ENCODE peak calls at places on chromosomes 5 and 9, in eight cellular contexts. Y is uterus, R is sigmoid colon, A is A549, G is body of pancreas, L is Peyer's patch, I is HepG2, B is tibial nerve. E is an unnamed sample.

GRCh38 chr9:125039544-125039943 is 98.7 kb upstream of the GOLGA1 start:
- DNase-seq in G (no peak), I (no peak), Y (no peak), L (no peak), A (no peak), R (no peak), B (no peak), E (no peak)

GRCh38 chr9:98416294-98416693 is 160.8 kb upstream of the TBC1D2 start:
- DNase-seq in A (no peak), G (no peak), I (no peak), R (no peak), B (no peak), Y (no peak), L (no peak), E (no peak)

GRCh38 chr5:147417133-147417813 is 92.6 kb downstream of the DPYSL3 start:
- DNase-seq in Y (peak), A (no peak), G (peak), B (peak), R (peak), L (peak), I (no peak), E (peak)

GRCh38 chr5:1357946-1358725 is 13.2 kb upstream of the CLPTM1L start:
- DNase-seq in L (no peak), G (no peak), B (no peak), Y (no peak), R (no peak), I (no peak), A (no peak), E (no peak)

GRCh38 chr9:130936285-130937117 is 2.5 kb downstream of the FIBCD1 start:
- DNase-seq in A (peak), G (no peak), Y (no peak), L (no peak), I (peak), B (no peak), R (no peak), E (peak)

GRCh38 chr5:150009671-150010387 is 9.3 kb downstream of the HMGXB3 start:
- DNase-seq in B (no peak), G (no peak), L (no peak), A (no peak), R (no peak), Y (no peak), I (no peak), E (no peak)

GRCh38 chr5:31273631-31274378 is 80.3 kb downstream of the CDH6 start:
- DNase-seq in A (no peak), L (no peak), I (no peak), R (no peak), Y (no peak), B (no peak), G (no peak), E (no peak)

GRCh38 chr5:158563774-158564390 is 535.8 kb downstream of the EBF1 start:
- DNase-seq in A (no peak), L (no peak), G (no peak), R (no peak), B (no peak), I (no peak), Y (no peak), E (no peak)

DNA sequence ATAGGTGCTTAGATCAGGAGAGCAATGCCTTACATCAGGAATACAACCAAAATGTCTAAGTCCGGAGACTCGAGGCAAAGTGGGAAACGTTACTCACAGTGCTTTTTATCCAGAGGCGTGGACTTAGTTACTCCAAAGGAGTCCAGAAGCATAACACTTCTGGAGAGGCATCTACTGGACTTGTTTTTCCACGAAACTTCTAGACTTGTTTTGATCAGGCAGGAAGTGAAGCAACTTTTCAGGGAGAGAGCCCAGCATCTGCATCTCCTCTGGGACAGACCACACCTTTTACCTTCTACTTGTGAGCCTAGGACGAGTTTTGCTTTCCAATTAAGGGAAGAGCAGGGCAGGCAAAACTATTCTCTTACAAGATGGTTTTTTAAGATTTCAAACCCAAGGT is 1.2 kb upstream of the TJP2 start:
- DNase-seq in I (no peak), G (no peak), R (no peak), B (no peak), L (no peak), Y (no peak), A (no peak), E (no peak)
- H3K27ac ChIP-seq in I (peak), G (no peak), R (peak), B (peak), L (no peak), Y (peak), A (no peak), E (no peak)

DNA sequence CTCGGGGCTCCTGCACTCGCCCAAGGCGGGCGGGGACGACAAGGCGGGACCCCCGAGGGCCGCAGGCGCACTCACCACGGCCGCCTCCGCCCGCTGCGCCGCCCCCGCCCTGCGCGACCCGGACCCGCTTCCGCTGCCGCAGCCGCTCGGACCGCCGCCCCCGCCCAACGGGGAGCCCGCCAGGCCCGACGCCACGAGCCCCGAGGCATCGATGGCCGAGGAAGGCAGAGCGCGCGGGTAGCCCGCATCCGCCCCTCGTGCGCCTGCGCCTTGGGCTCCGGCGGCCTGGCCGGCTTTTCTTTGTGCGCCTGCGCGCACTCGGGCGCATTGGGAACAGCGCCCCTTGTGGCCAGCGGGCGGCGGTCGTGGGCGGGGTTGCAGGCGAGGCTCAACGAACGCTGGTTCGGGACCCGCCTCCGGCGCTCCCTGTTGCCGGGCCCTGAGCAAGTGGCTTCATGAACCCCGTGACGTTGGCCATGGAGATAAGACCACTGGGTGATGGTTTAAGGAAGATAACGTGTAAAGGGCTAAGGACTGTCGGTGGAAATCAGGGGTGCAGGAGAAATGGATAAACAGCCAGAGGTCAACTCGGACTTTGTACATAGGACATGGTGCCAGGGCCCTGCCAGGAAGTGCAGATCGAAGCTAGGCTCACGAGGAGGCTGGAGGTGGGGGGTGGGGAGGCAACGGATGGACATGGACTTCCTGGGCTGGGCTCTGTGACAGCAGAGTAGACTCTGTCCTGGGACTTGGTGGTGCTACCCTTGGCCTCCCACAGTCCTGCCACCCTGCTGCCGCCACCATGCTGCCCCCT is at the start of the genes C8G and FBXW5:
- DNase-seq in L (peak), A (peak), Y (peak), G (peak), I (peak), B (peak), R (peak), E (peak)
- TF ChIP-seq POLR2A in L (no peak), A (peak), Y (peak), G (no peak), I (no peak), B (peak), R (no peak), E (peak)

GRCh38 chr9:73133042-73133651 is 18.5 kb upstream of the ANXA1 start:
- DNase-seq in R (no peak), I (no peak), A (no peak), B (no peak), G (no peak), L (no peak), Y (no peak), E (no peak)
- H3K27ac ChIP-seq in R (peak), I (no peak), A (peak), B (peak), G (peak), L (peak), Y (peak), E (peak)

DNA sequence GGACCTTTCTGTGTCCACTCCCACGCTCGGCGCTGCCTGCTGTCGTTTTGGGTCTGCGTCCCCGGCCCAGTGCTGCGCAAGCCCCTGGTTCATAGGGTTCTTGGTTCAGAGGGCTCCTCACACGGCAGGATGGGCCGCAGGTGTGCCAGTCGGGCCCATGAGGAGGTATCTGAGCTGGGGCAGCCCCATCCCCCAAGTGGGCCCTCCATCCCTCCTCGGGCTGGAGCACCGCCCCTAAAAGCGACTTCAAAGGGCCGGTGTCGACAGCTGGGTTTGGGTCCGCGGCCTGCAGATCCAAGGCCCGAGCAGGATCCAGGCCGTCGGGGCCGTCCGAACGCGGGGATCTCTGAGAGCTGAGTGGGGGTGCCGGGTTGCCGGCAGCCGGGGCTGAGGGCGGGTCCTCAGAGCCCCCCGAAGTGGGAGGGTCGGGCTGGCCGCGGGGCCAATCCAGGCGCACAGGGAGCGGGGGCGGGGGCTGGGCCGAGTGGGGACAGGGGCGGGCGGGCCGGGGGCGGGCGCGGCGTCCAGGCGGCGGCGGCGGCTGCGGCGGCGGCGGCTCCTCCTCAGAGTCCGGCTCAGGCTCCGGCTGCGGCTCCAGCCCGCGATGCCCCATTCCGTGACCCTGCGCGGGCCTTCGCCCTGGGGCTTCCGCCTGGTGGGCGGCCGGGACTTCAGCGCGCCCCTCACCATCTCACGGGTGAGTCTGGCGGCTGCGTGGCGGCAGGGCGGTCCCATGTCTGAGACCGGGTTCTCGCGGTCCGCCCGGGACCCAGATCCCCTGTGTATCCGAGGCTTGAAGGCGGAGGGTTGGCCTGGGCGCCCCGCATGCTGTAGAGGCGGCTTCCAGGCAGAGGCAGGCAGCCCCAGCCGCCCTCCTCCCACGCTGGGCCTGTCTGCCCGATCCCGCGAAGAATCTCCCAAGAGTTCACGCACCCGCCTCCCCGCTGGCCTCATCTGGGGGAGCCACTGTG is at the start of gene PDLIM4:
- DNase-seq in G (peak), Y (peak), A (no peak), I (no peak), R (peak), B (no peak), L (peak), E (peak)
- TF ChIP-seq POLR2A in G (no peak), Y (peak), A (no peak), I (no peak), R (peak), B (peak), L (no peak), E (peak)

DNA sequence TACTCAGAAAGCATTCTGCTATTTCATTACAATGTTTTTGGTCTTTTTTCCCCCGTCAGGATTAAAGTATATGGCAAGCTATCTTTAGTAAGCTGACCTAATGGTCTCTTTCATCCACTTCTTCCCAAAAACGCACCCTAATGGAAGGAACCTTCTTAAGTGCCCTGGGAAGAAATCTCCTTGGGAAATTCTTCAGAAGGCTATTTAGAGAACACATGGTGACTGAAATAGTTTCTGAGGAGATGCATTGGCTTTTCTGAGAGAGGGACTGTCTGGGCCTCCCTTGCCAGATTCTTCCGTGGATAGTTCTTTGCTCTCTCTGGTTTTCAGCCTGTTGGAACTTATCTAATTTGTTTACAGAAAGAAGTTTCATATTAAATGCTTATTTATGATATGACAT is 524.1 kb upstream of the MEF2C start:
- DNase-seq in Y (no peak), G (no peak), A (no peak), B (no peak), L (no peak), I (no peak), R (no peak), E (no peak)
- H3K27ac ChIP-seq in Y (no peak), G (no peak), A (no peak), B (no peak), L (no peak), I (no peak), R (no peak), E (no peak)

GRCh38 chr9:35795701-35796100 is 4.3 kb downstream of the NPR2 start:
- DNase-seq in R (no peak), A (no peak), I (no peak), L (no peak), B (no peak), G (no peak), Y (no peak), E (no peak)
- TF ChIP-seq POLR2A in R (no peak), A (no peak), I (no peak), L (no peak), B (no peak), G (no peak), Y (no peak), E (no peak)

DNA sequence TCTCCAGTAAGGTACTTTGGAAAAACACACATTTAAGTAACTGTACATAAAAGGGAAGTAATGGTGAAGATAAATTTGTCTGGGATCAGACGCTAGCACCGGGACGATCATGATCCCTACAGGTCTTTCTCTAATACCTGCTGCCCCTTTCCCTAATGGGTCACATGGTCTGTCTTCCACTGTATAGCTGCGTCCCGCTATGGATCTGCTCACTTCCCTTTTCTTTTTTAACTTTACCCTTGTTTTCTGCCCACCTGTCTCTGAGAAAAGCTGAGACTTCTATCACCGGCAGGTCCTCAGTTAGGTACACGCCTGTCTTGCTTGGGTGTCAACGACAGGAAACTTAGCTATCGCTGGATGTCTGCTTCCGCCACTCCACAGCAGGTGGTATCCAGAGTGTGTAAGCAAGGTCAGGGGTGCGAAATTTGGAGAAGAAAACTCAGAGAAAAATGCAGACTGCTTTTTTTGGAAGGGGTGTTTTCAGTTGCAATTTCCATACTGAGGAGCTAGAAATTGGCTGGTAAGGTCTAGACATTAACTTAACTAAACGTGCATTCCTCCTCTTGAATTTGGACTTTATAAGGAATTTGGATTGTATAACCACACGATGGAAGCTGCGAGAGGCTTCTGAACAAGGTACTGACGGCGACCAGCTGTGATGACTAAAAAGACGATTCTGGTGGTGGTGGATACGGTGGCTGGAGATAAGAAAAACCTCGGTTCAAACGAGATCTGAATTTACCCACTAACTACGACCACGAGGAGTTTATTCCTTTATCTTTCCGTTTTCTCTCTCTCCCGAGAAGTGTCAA is 1.1 kb upstream of the ICE1 start:
- DNase-seq in G (peak), Y (no peak), A (no peak), L (no peak), R (no peak), B (peak), I (no peak), E (peak)
- H3K27ac ChIP-seq in G (peak), Y (peak), A (peak), L (peak), R (peak), B (peak), I (peak), E (peak)

DNA sequence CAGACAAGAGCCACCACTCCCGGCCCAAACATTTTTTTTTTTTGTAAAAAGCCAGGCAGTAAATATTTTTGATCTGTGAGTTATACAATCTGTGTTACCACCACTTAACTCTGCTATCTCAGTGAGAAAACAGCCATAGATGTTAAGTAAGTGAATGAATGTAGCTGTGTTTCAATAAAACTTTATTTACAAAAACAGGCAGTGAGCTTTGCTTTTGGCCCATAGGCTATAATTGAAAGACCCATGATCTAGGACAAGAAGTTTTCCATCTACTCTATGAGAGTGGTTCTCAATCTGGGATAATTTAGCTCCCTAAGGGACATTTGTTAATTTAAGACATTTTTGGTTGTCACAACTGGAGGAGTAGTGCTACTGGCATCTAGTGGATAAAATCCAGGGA is 91.0 kb downstream of the TMC1 start:
- DNase-seq in L (no peak), B (no peak), I (no peak), G (no peak), Y (no peak), R (no peak), A (no peak), E (no peak)
- TF ChIP-seq POLR2A in L (no peak), B (no peak), I (no peak), G (no peak), Y (no peak), R (no peak), A (no peak), E (no peak)

GRCh38 chr9:127972316-127972871 is 8.4 kb downstream of the EEIG1 start:
- DNase-seq in G (peak), Y (no peak), L (peak), A (no peak), I (no peak), B (no peak), R (peak), E (no peak)
- H3K27ac ChIP-seq in G (peak), Y (peak), L (peak), A (peak), I (no peak), B (peak), R (peak), E (peak)

E was measured in transverse colon.